ENCODE peak calls at places on chromosomes 16 and 17, in five cellular contexts. K is H1, P is HCT116, C is endothelial cell of umbilical vein, N is stomach. L is an unnamed sample.

GRCh38 chr16:47258874-47259461 is 115.2 kb upstream of the NETO2 start:
- DNase-seq in C (peak; percentile 33), N (no peak), K (no peak), P (peak; percentile 18), L (no peak)

GRCh38 chr17:56149266-56150036 is 3.8 kb upstream of the ANKFN1 start:
- DNase-seq in K (no peak), N (no peak), C (no peak), P (no peak), L (no peak)

GRCh38 chr17:38861399-38861843 is 7.9 kb upstream of the RPL23 start:
- DNase-seq in K (no peak), C (no peak), P (no peak), N (no peak), L (no peak)

GRCh38 chr16:80936410-80936809 is 70.3 kb downstream of the CMC2 start:
- DNase-seq in N (no peak), K (no peak), P (no peak), C (peak; percentile 89), L (no peak)

GRCh38 chr16:19228057-19228456 is 57.5 kb upstream of the CLEC19A start:
- DNase-seq in N (no peak), K (no peak), P (no peak), C (no peak), L (no peak)

GRCh38 chr17:72024457-72024856 is 96.4 kb upstream of the SOX9 start:
- DNase-seq in C (no peak), P (no peak), N (no peak), K (no peak), L (no peak)

GRCh38 chr16:24986512-24987303 is 28.5 kb downstream of the ARHGAP17 start:
- DNase-seq in P (no peak), K (no peak), N (no peak), C (peak; percentile 91), L (no peak)

GRCh38 chr17:70006159-70006558 is 68.9 kb upstream of the KCNJ16 start:
- DNase-seq in P (no peak), C (no peak), N (no peak), K (no peak), L (no peak)

GRCh38 chr17:32523017-32523680 is 36.4 kb downstream of the CDK5R1 start:
- DNase-seq in K (no peak), P (no peak), C (no peak), N (no peak), L (no peak)

GRCh38 chr16:53898993-53899392 is 195.0 kb downstream of the FTO start:
- DNase-seq in P (no peak), C (no peak), K (no peak), N (no peak), L (no peak)

GRCh38 chr16:73124665-73125064 is 76.7 kb upstream of the ZFHX3 start:
- DNase-seq in C (no peak), P (no peak), N (no peak), K (no peak), L (no peak)

DNA sequence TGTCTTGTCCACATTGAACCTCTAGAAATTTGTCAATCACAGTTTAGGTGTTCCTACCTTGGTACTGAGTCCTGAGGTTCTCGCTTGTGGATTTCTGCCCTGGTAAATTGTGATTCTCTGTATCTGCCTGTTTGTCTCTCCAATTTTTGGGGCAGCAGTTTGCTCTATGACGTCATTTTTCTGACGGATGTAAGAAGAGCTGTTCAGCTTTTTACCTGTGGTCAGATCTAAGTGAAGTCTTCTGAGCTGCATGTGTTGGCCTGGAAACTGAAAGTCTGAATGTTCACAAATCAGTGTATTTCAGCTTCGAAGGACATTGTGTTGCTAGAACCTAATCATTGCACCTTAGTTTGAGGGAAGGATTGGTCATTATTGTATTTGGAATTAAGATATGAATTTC is 63.4 kb downstream of the BCAS3 start:
- DNase-seq in N (no peak), K (no peak), C (no peak), P (no peak), L (no peak)
- TF ChIP-seq POLR2A in N (no peak), K (no peak), C (no peak), P (no peak), L (no peak)

GRCh38 chr17:74211141-74211928 is 2.0 kb upstream of the TTYH2 start:
- DNase-seq in C (no peak), P (no peak), K (no peak), N (no peak), L (no peak)
- TF ChIP-seq POLR2AphosphoS5 in C (peak; percentile 18), P (peak; percentile 26), K (peak; percentile 82), N (no peak), L (peak; percentile 49)

GRCh38 chr16:56614549-56614991 is 6.2 kb downstream of the MT2A start:
- DNase-seq in K (no peak), N (no peak), C (peak; percentile 57), P (no peak), L (no peak)

GRCh38 chr16:56618138-56618537 is 7.4 kb upstream of the MT1E start:
- DNase-seq in K (no peak), P (no peak), C (no peak), N (no peak), L (no peak)

GRCh38 chr16:56615353-56615752 is 7.0 kb downstream of the MT2A start:
- DNase-seq in P (no peak), N (no peak), C (no peak), K (no peak), L (no peak)

GRCh38 chr16:56617212-56618085 is 8.1 kb upstream of the MT1E start:
- DNase-seq in C (no peak), K (no peak), P (no peak), N (peak; percentile 80), L (no peak)

GRCh38 chr16:56616608-56617211 is 8.3 kb downstream of the MT2A start:
- DNase-seq in P (no peak), C (no peak), K (no peak), N (no peak), L (no peak)
- TF ChIP-seq POLR2A in P (no peak), C (no peak), K (no peak), N (no peak), L (no peak)

GRCh38 chr17:63983326-63983725 is 10.6 kb upstream of the SCN4A start:
- DNase-seq in K (no peak), P (no peak), N (no peak), C (no peak), L (no peak)

GRCh38 chr17:63984206-63984605 is 11.5 kb upstream of the SCN4A start:
- DNase-seq in C (no peak), P (no peak), N (no peak), K (no peak), L (no peak)

GRCh38 chr17:63986842-63987615 is 11.1 kb upstream of the PRR29 start:
- DNase-seq in C (peak; percentile 63), P (no peak), N (no peak), K (no peak), L (no peak)

GRCh38 chr17:63985387-63986140 is 12.6 kb upstream of the PRR29 start:
- DNase-seq in P (no peak), K (no peak), N (no peak), C (no peak), L (no peak)

GRCh38 chr17:63984651-63985386 is 12.1 kb upstream of the SCN4A start:
- DNase-seq in P (peak; percentile 64), K (no peak), C (peak; percentile 93), N (peak; percentile 30), L (no peak)
- TF ChIP-seq POLR2AphosphoS5 in P (peak; percentile 52), K (no peak), C (peak; percentile 82), N (peak; percentile 25), L (no peak)

GRCh38 chr17:17476865-17477467 is at the start of gene MED9:
- DNase-seq in K (peak; percentile 76), P (peak; percentile 78), N (peak; percentile 94), C (peak; percentile 85), L (peak; percentile 98)
- TF ChIP-seq POLR2A in K (peak; percentile 91), P (no peak), N (no peak), C (peak; percentile 71), L (peak; percentile 59)

GRCh38 chr16:76511203-76511602 is 234.0 kb downstream of the CNTNAP4 start:
- DNase-seq in P (no peak), N (no peak), C (no peak), K (no peak), L (no peak)
- TF ChIP-seq POLR2AphosphoS5 in P (no peak), N (no peak), C (no peak), K (no peak), L (no peak)

GRCh38 chr17:34456121-34456520 is 93.1 kb upstream of the CCL1 start:
- DNase-seq in N (no peak), C (no peak), K (no peak), P (no peak), L (no peak)
- TF ChIP-seq POLR2A in N (no peak), C (no peak), K (no peak), P (no peak), L (no peak)

L was measured in GM12891.